ENCODE peak calls at places on chromosomes 6 and 20, in five cellular contexts. B is A549, F is IMR-90, T is Calu3, R is tibial artery. O is an unnamed sample.

GRCh38 chr6:86581833-86582232 is 355.5 kb upstream of the HTR1E start:
- DNase-seq in T (peak), R (no peak), B (no peak), F (no peak), O (no peak)

GRCh38 chr20:18223399-18223798 is 64.9 kb upstream of the ZNF133 start:
- DNase-seq in T (no peak), F (no peak), B (no peak), R (no peak), O (no peak)

GRCh38 chr6:130872250-130873095 is 45.3 kb downstream of the SMLR1 start:
- DNase-seq in B (peak), F (peak), R (peak), T (peak), O (peak)

GRCh38 chr6:46959419-46959818 is 37.7 kb upstream of the ADGRF5 start:
- DNase-seq in T (no peak), F (no peak), R (no peak), B (no peak), O (no peak)

GRCh38 chr6:158060447-158061360 is 79.0 kb downstream of the SYNJ2 start:
- DNase-seq in T (peak), F (peak), B (peak), R (peak), O (peak)

GRCh38 chr6:5540375-5540774 is 279.1 kb downstream of the FARS2 start:
- DNase-seq in B (no peak), T (no peak), R (no peak), F (no peak), O (no peak)

GRCh38 chr6:138278326-138278725 is 60.0 kb upstream of the PBOV1 start:
- DNase-seq in B (peak), T (no peak), R (no peak), F (peak), O (no peak)

GRCh38 chr20:56566621-56567020 is 33.6 kb downstream of the FAM209B start:
- DNase-seq in T (no peak), R (no peak), B (no peak), F (no peak), O (no peak)

GRCh38 chr6:160534050-160534696 is 129.9 kb downstream of the LPA start:
- DNase-seq in R (peak), F (peak), T (peak), B (peak), O (no peak)

GRCh38 chr6:42572523-42572922 is 8.7 kb downstream of the UBR2 start:
- DNase-seq in F (no peak), B (no peak), T (no peak), R (no peak), O (no peak)

GRCh38 chr6:167738386-167738785 is 88.3 kb upstream of the AFDN start:
- DNase-seq in F (no peak), R (peak), T (no peak), B (no peak), O (no peak)

GRCh38 chr6:142395768-142396231 is 94.0 kb downstream of the ADGRG6 start:
- DNase-seq in B (no peak), R (no peak), T (no peak), F (peak), O (no peak)

GRCh38 chr6:116971959-116972358 is 94.9 kb downstream of the RFX6 start:
- DNase-seq in B (peak), R (no peak), F (peak), T (peak), O (no peak)

GRCh38 chr20:15491564-15491963 is 1081.7 kb downstream of the KIF16B start:
- DNase-seq in B (peak), R (no peak), F (no peak), T (peak), O (no peak)

GRCh38 chr6:45075246-45075645 is 252.9 kb upstream of the RUNX2 start:
- DNase-seq in R (no peak), T (no peak), F (peak), B (peak), O (no peak)

GRCh38 chr6:97790926-97791590 is 508.0 kb upstream of the MMS22L start:
- DNase-seq in R (no peak), F (no peak), T (no peak), B (no peak), O (no peak)

GRCh38 chr6:27505209-27506027 is 32.5 kb upstream of the ZNF184 start:
- DNase-seq in T (peak), B (peak), R (no peak), F (peak), O (no peak)

GRCh38 chr20:54356726-54357235 is 118.6 kb upstream of the DOK5 start:
- DNase-seq in R (no peak), F (no peak), B (no peak), T (no peak), O (no peak)

GRCh38 chr6:134315974-134316391 is 1.9 kb downstream of the SGK1 start:
- DNase-seq in F (no peak), B (no peak), T (no peak), R (no peak), O (no peak)

GRCh38 chr6:56730663-56731529 is 88.2 kb upstream of the DST start:
- DNase-seq in B (no peak), R (no peak), F (peak), T (no peak), O (no peak)

GRCh38 chr6:4607026-4607704 is 169.0 kb upstream of the CDYL start:
- DNase-seq in B (no peak), T (peak), F (peak), R (peak), O (peak)

GRCh38 chr20:36384022-36384619 is 78.0 kb downstream of the DLGAP4 start:
- DNase-seq in B (peak), F (peak), R (no peak), T (peak), O (no peak)

GRCh38 chr6:40681622-40682021 is 94.5 kb upstream of the LRFN2 start:
- DNase-seq in R (no peak), F (no peak), T (no peak), B (no peak), O (no peak)

GRCh38 chr20:38134427-38135281 is 30.4 kb downstream of the TGM2 start:
- DNase-seq in R (peak), F (peak), T (peak), B (no peak), O (peak)

GRCh38 chr6:74250161-74250560 is 554.2 kb downstream of the CD109 start:
- DNase-seq in B (no peak), T (no peak), R (no peak), F (no peak), O (no peak)

GRCh38 chr6:161370882-161371281 is 97.0 kb upstream of the AGPAT4 start:
- DNase-seq in R (no peak), B (peak), T (peak), F (peak), O (no peak)

GRCh38 chr20:54126809-54127655 is 46.8 kb downstream of the CYP24A1 start:
- DNase-seq in F (no peak), T (no peak), B (peak), R (no peak), O (no peak)

GRCh38 chr20:43766395-43766794 is 39.6 kb upstream of the GTSF1L start:
- DNase-seq in T (no peak), F (no peak), B (no peak), R (no peak), O (no peak)

GRCh38 chr20:43765933-43766332 is 39.1 kb upstream of the GTSF1L start:
- DNase-seq in F (no peak), B (no peak), T (no peak), R (no peak), O (no peak)

GRCh38 chr20:43770342-43770741 is 43.5 kb upstream of the GTSF1L start:
- DNase-seq in F (no peak), R (no peak), B (no peak), T (no peak), O (no peak)

GRCh38 chr20:43766917-43767316 is 40.1 kb upstream of the GTSF1L start:
- DNase-seq in B (no peak), T (no peak), R (no peak), F (no peak), O (no peak)

GRCh38 chr20:43767686-43768474 is 41.1 kb upstream of the GTSF1L start:
- DNase-seq in F (peak), B (no peak), R (no peak), T (no peak), O (no peak)
- TF ChIP-seq CTCF in F (no peak), B (no peak), R (no peak), T (no peak), O (no peak)

DNA sequence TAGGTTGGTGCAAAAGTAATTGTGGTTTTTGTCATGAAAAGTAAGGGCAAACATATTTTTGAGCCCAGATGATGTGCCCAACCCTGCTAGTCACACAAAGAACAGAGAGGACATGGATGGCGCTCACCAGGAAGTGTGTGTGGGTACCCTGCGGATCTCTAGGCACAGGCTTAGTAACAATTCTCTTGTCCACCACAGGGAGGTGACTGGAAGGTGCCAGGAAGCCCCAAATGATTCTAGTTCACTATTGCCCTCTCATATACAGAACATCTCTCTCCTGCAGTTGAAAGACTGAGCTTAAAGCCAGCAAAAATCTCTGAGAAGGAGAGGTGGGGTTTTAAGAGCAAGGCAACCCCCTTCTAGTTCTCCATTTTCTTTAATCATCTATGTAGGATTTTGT is 272.1 kb upstream of the TAB2 start:
- DNase-seq in R (no peak), T (no peak), B (no peak), F (no peak), O (no peak)
- TF ChIP-seq CTCF in R (no peak), T (no peak), B (no peak), F (no peak), O (no peak)

GRCh38 chr6:31193206-31193605 is 22.7 kb upstream of the POU5F1 start:
- DNase-seq in R (no peak), T (no peak), B (no peak), F (no peak), O (no peak)
- TF ChIP-seq CTCF in R (no peak), T (no peak), B (no peak), F (no peak), O (no peak)

GRCh38 chr6:147467891-147468290 is 40.6 kb upstream of the SAMD5 start:
- DNase-seq in B (no peak), F (no peak), R (no peak), T (no peak), O (no peak)

GRCh38 chr6:147467463-147467862 is 41.0 kb upstream of the SAMD5 start:
- DNase-seq in F (no peak), T (no peak), B (no peak), R (no peak), O (no peak)

GRCh38 chr6:147463651-147464050 is 44.8 kb upstream of the SAMD5 start:
- DNase-seq in R (no peak), F (no peak), B (no peak), T (no peak), O (no peak)

GRCh38 chr6:147468634-147469033 is 39.9 kb upstream of the SAMD5 start:
- DNase-seq in F (no peak), B (peak), T (no peak), R (no peak), O (no peak)
- TF ChIP-seq CTCF in F (no peak), B (no peak), T (no peak), R (no peak), O (no peak)

GRCh38 chr20:34311118-34312023 is 8.2 kb upstream of the AHCY start:
- DNase-seq in T (peak), R (no peak), F (no peak), B (peak), O (no peak)
- TF ChIP-seq CTCF in T (peak), R (no peak), F (no peak), B (peak), O (no peak)

GRCh38 chr6:152669894-152670293 is 27.8 kb upstream of the MYCT1 start:
- DNase-seq in B (peak), F (peak), T (no peak), R (no peak), O (no peak)
- TF ChIP-seq CTCF in B (peak), F (peak), T (no peak), R (peak), O (no peak)

GRCh38 chr6:30685977-30686907 is at the start of gene PPP1R18:
- DNase-seq in B (peak), R (peak), T (peak), F (peak), O (peak)

GRCh38 chr6:30686908-30687658 is 638 bp upstream of the PPP1R18 start:
- DNase-seq in F (peak), R (peak), T (peak), B (peak), O (peak)

GRCh38 chr6:30684386-30685156 is 1.9 kb downstream of the PPP1R18 start:
- DNase-seq in B (no peak), T (no peak), R (peak), F (peak), O (peak)

GRCh38 chr6:30683980-30684338 is 2.5 kb downstream of the PPP1R18 start:
- DNase-seq in B (no peak), F (no peak), T (no peak), R (no peak), O (no peak)

GRCh38 chr6:30685157-30685976 is 1.1 kb downstream of the PPP1R18 start:
- DNase-seq in T (no peak), B (no peak), F (no peak), R (peak), O (no peak)
- TF ChIP-seq CTCF in T (no peak), B (no peak), F (peak), R (no peak), O (no peak)

DNA sequence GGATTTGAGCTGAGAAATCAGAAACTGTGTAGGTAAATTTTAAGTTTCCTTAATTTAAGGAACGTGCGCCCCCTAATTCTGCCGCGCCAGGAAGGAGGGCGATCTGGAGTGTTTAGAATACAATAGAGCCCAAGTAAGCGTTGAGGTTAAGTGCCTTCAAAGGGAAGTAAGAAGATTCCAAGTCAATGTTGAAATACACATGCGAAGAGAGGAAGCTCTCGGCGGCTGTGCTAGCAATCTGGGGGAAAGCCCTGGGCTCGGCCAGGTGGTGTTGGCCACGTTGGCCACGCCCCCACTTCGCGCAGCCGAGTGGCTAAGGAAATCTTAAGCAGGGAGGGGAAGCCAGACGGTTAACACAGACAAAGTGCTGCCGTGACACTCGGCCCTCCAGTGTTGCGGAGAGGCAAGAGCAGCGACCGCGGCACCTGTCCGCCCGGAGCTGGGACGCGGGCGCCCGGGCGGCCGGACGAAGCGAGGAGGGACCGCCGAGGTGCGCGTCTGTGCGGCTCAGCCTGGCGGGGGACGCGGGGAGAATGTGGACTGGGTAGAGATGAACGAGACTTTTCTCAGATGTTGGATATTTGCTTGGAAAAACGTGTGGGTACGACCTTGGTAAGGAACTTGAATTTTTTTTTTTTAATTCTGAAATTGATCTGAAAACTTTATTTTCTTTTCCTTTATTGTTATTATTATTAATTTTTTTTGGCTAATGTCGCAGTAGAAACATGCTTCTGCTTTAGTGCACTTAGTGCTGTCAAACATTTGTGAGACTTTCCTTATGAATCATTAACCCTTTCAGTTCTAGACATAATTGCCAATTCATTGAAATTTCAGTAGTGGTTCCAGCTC is at the start of gene PRDM1:
- DNase-seq in F (peak), R (peak), T (peak), B (peak), O (peak)
- TF ChIP-seq CTCF in F (peak), R (no peak), T (no peak), B (no peak), O (no peak)

DNA sequence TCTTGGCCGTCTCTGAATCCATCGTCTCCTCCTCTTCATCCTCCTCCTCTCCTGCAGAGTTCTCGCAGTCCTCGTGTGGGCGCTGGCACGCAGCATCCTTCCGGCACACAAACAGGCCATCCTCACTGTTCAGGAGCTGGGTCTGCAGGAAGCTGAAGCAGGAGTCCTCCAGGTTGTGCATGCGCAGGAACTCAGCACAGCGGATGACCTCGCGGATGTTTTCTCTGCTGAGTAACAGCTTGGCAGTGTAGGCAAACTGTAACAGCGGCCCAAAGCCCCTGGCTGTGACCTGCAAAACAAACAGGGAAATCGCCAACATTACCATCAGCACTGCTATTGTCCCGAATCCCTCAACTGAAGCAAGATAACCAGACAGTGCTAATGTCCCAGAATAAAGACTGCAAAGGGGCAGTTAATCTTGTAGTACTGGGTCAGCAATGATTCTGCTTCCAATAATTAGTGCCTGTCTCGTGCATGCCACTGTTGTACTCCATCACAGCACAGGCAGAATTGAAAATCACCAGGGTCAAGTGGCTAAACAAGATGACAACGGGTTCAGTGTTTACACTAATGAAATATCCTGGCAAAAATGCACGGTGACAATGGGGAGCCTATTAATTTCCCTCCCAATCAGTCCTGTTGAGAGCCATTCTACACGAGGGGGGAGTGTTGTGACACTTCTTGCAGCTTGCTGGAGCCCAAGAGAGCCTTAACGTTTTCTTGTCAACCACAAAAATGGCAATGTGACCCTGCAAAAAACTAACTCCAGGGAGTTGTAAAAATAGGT is 57.5 kb downstream of the GJA10 start:
- DNase-seq in R (no peak), B (no peak), T (no peak), F (peak), O (no peak)
- TF ChIP-seq CTCF in R (no peak), B (no peak), T (no peak), F (no peak), O (no peak)

DNA sequence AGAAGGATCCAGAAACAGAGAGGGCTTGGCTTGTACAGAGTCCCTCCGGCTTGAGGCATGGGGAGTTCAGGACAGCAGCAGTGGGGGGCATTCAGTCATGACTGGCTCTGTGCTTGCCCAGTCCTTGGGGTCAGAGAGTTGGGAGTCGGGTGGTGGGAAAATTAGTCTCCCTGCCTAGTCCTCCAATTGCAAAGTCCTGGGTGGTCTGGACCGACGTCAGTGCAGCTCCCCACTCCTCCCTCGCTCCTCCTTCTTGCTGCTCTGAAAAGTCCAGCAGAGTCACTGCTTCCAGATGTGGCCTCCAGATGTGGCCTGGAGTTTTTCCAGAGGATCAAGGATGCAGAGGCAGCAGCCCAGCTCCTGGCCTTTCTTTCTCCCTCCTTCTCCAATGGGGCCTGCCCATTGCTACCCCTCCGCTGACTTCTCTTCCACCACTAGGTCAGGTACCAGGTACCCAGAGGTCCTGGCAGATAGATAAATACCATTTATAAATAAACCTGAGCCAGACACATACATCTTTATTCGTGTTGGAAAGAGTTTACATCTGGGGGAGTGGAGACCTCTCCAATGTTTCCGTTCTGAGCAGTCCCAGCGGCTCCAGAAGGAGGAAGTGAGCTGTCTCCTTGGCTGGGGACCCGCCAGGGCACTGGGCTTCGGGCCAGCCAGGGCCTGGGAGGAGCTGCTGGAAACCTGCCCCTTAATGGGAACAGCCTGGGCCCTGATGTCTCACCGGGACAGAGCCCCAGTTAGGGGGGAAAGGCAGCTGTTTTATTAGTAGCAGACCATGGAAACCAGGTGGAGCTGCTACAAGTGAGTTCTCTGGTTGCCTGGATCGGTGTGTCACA is 49.0 kb upstream of the RNF24 start:
- DNase-seq in T (peak), F (peak), R (peak), B (peak), O (peak)
- TF ChIP-seq CTCF in T (no peak), F (no peak), R (no peak), B (no peak), O (no peak)